ENCODE peak calls at places on chromosomes 1 and 21, in five cellular contexts. One of them, this sample, is unnamed.

GRCh38 chr1:157819886-157820285 is at the start of gene FCRL1:
- ATAC-seq in K562: no peak
- ATAC-seq in HepG2: no peak
- ATAC-seq in GM12878: no peak
- ATAC-seq in upper lobe of left lung: peak; percentile 17
- ATAC-seq in this sample: no peak

GRCh38 chr1:23098463-23099170 is 70.0 kb downstream of the LUZP1 start:
- ATAC-seq in K562: peak; percentile 85
- ATAC-seq in upper lobe of left lung: peak; percentile 81
- ATAC-seq in HepG2: peak; percentile 55
- ATAC-seq in GM12878: peak; percentile 78
- ATAC-seq in this sample: peak; percentile 53

GRCh38 chr1:158371188-158371953 is 17.7 kb downstream of the CD1E start:
- ATAC-seq in K562: no peak
- ATAC-seq in GM12878: peak; percentile 98
- ATAC-seq in HepG2: no peak
- ATAC-seq in upper lobe of left lung: no peak
- ATAC-seq in this sample: no peak

GRCh38 chr1:58133562-58133961 is 413.0 kb downstream of the OMA1 start:
- ATAC-seq in K562: no peak
- ATAC-seq in HepG2: no peak
- ATAC-seq in GM12878: no peak
- ATAC-seq in upper lobe of left lung: no peak
- ATAC-seq in this sample: no peak

GRCh38 chr1:86774305-86775304 is 70.2 kb downstream of the SH3GLB1 start:
- ATAC-seq in GM12878: peak; percentile 98
- ATAC-seq in K562: peak; percentile 83
- ATAC-seq in HepG2: peak; percentile 90
- ATAC-seq in upper lobe of left lung: peak; percentile 88
- ATAC-seq in this sample: peak; percentile 74

GRCh38 chr1:100397681-100398080 is 45.4 kb downstream of the CDC14A start:
- ATAC-seq in HepG2: no peak
- ATAC-seq in K562: peak; percentile 18
- ATAC-seq in upper lobe of left lung: no peak
- ATAC-seq in GM12878: no peak
- ATAC-seq in this sample: no peak

GRCh38 chr1:206082831-206083695 is 30.1 kb downstream of the RHEX start:
- ATAC-seq in HepG2: no peak
- ATAC-seq in upper lobe of left lung: no peak
- ATAC-seq in K562: no peak
- ATAC-seq in GM12878: no peak
- ATAC-seq in this sample: no peak

GRCh38 chr1:181161170-181161870 is 72.8 kb downstream of the IER5 start:
- ATAC-seq in HepG2: no peak
- ATAC-seq in K562: no peak
- ATAC-seq in GM12878: no peak
- ATAC-seq in upper lobe of left lung: peak; percentile 13
- ATAC-seq in this sample: no peak

GRCh38 chr1:164771568-164772350 is 212.8 kb downstream of the PBX1 start:
- ATAC-seq in upper lobe of left lung: peak; percentile 68
- ATAC-seq in HepG2: no peak
- ATAC-seq in K562: peak; percentile 6
- ATAC-seq in GM12878: no peak
- ATAC-seq in this sample: peak; percentile 49

GRCh38 chr1:180675586-180675985 is 43.8 kb downstream of the XPR1 start:
- ATAC-seq in HepG2: peak; percentile 36
- ATAC-seq in GM12878: no peak
- ATAC-seq in K562: no peak
- ATAC-seq in upper lobe of left lung: no peak
- ATAC-seq in this sample: no peak

GRCh38 chr1:42319128-42319851 is 15.7 kb downstream of the FOXJ3 start:
- ATAC-seq in K562: peak; percentile 10
- ATAC-seq in HepG2: no peak
- ATAC-seq in upper lobe of left lung: no peak
- ATAC-seq in GM12878: no peak
- ATAC-seq in this sample: no peak

GRCh38 chr1:115365738-115366137 is 27.7 kb upstream of the NGF start:
- ATAC-seq in GM12878: no peak
- ATAC-seq in HepG2: no peak
- ATAC-seq in K562: no peak
- ATAC-seq in upper lobe of left lung: no peak
- ATAC-seq in this sample: peak; percentile 54

GRCh38 chr1:31984419-31985347 is 29.0 kb upstream of the KHDRBS1 start:
- ATAC-seq in HepG2: no peak
- ATAC-seq in GM12878: peak; percentile 40
- ATAC-seq in K562: peak; percentile 13
- ATAC-seq in upper lobe of left lung: no peak
- ATAC-seq in this sample: no peak

GRCh38 chr1:116268211-116268610 is 104.8 kb upstream of the ATP1A1 start:
- ATAC-seq in upper lobe of left lung: no peak
- ATAC-seq in HepG2: no peak
- ATAC-seq in GM12878: peak; percentile 52
- ATAC-seq in K562: no peak
- ATAC-seq in this sample: no peak

GRCh38 chr1:19370453-19371170 is 58.5 kb downstream of the SLC66A1 start:
- ATAC-seq in GM12878: no peak
- ATAC-seq in upper lobe of left lung: peak; percentile 39
- ATAC-seq in K562: no peak
- ATAC-seq in HepG2: no peak
- ATAC-seq in this sample: no peak

GRCh38 chr21:33775100-33775828 is 133.0 kb downstream of the ITSN1 start:
- ATAC-seq in K562: no peak
- ATAC-seq in GM12878: no peak
- ATAC-seq in HepG2: no peak
- ATAC-seq in upper lobe of left lung: no peak
- ATAC-seq in this sample: no peak

GRCh38 chr1:18217398-18218043 is 109.9 kb downstream of the IGSF21 start:
- ATAC-seq in K562: peak; percentile 77
- ATAC-seq in GM12878: peak; percentile 67
- ATAC-seq in HepG2: peak; percentile 38
- ATAC-seq in upper lobe of left lung: peak; percentile 41
- ATAC-seq in this sample: no peak

DNA sequence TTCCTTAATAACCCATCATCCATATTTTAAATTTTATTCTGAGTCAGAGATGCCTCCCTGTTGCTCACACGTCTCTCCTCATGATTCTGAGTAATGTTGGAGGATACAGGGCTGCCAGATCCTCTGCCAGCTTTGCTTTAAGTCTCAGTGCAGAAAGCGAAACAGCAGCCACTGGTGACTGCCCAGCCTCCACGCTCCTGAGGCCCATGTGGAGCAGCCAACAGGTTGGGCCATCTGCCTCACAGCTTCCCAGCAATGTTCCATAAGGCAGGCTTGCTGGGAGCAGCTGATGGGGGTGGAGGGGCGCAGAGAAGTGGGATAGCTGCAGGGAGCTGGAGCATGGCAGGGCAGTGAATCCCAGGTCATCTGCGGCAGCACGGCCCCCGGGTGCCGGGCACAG is 104.2 kb downstream of the IGSF21 start:
- ATAC-seq in HepG2: no peak
- ATAC-seq in upper lobe of left lung: no peak
- ATAC-seq in GM12878: no peak
- ATAC-seq in K562: no peak
- ATAC-seq in this sample: no peak
- H3K27me3 ChIP-seq in HepG2: peaks cover 1% of the 10 kb centered on the region
- H3K27me3 ChIP-seq in upper lobe of left lung: no peaks in the 10 kb centered on the region
- H3K27me3 ChIP-seq in GM12878: peaks cover 1% of the 10 kb centered on the region
- H3K27me3 ChIP-seq in K562: no peaks in the 10 kb centered on the region
- H3K27me3 ChIP-seq in this sample: peaks cover 35% of the 10 kb centered on the region

GRCh38 chr1:200535605-200536004 is 84.9 kb downstream of the KIF14 start:
- ATAC-seq in GM12878: peak; percentile 97
- ATAC-seq in K562: peak; percentile 72
- ATAC-seq in HepG2: peak; percentile 75
- ATAC-seq in upper lobe of left lung: no peak
- ATAC-seq in this sample: no peak
- TF ChIP-seq CTCF in GM12878: peak; percentile 46
- TF ChIP-seq CTCF in K562: peak; percentile 49
- TF ChIP-seq CTCF in HepG2: peak; percentile 27
- TF ChIP-seq CTCF in upper lobe of left lung: no peak
- TF ChIP-seq CTCF in this sample: no peak

DNA sequence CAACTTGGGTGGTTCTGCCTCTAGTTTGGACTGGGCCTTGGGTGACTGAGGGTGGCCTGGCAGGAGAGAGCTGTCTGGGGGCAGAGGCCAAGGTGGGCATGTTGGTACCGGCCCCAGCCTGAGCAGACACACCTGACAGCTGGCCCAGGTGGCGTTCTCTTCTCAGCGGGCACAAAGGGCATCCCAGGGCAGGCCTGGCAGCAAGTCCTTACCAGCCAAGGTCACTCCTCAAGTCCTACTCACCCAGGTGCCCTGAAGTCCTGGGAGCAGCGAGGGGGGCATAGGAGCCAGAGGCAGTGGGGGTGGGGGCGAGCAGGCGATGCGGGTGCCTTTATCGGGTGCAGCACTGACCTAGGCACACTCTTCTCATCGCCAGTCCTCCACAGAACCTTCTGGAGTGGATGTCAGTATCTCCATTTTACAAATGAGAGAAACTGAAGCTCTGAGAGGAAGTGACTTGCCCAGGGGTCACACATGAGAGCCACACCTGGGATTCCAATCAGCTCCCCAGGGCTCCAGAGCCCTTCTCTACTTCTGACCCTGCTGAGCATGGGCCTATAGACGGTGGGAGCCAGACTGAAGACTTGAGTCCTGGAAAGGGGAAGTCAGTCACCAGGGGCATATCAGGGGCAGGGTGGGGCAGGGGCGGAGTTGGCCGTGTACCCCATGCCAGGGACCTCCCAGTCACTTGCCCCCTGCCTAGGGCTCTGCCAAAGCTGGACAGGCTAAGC is 589 bp upstream of the SLC25A34 start:
- ATAC-seq in GM12878: peak; percentile 9
- ATAC-seq in upper lobe of left lung: no peak
- ATAC-seq in K562: no peak
- ATAC-seq in HepG2: peak; percentile 2
- ATAC-seq in this sample: peak; percentile 4
- TF ChIP-seq EP300 in GM12878: no peak
- TF ChIP-seq EP300 in upper lobe of left lung: no peak
- TF ChIP-seq EP300 in K562: no peak
- TF ChIP-seq EP300 in HepG2: no peak
- TF ChIP-seq EP300 in this sample: no peak

GRCh38 chr1:34868230-34869049 is 8.9 kb upstream of the SMIM12 start:
- ATAC-seq in GM12878: no peak
- ATAC-seq in upper lobe of left lung: no peak
- ATAC-seq in HepG2: peak; percentile 37
- ATAC-seq in K562: peak; percentile 17
- ATAC-seq in this sample: no peak
- H3K27me3 ChIP-seq in GM12878: no peaks in the 10 kb centered on the region
- H3K27me3 ChIP-seq in upper lobe of left lung: peaks cover 3% of the 10 kb centered on the region
- H3K27me3 ChIP-seq in HepG2: peaks cover 1% of the 10 kb centered on the region
- H3K27me3 ChIP-seq in K562: peaks cover 59% of the 10 kb centered on the region
- H3K27me3 ChIP-seq in this sample: peaks cover 20% of the 10 kb centered on the region

GRCh38 chr1:52364235-52364839 is 1.7 kb downstream of the CC2D1B start:
- ATAC-seq in K562: no peak
- ATAC-seq in upper lobe of left lung: no peak
- ATAC-seq in GM12878: no peak
- ATAC-seq in HepG2: no peak
- ATAC-seq in this sample: no peak
- TF ChIP-seq CTCF in K562: no peak
- TF ChIP-seq CTCF in upper lobe of left lung: no peak
- TF ChIP-seq CTCF in GM12878: peak; percentile 12
- TF ChIP-seq CTCF in HepG2: no peak
- TF ChIP-seq CTCF in this sample: no peak

DNA sequence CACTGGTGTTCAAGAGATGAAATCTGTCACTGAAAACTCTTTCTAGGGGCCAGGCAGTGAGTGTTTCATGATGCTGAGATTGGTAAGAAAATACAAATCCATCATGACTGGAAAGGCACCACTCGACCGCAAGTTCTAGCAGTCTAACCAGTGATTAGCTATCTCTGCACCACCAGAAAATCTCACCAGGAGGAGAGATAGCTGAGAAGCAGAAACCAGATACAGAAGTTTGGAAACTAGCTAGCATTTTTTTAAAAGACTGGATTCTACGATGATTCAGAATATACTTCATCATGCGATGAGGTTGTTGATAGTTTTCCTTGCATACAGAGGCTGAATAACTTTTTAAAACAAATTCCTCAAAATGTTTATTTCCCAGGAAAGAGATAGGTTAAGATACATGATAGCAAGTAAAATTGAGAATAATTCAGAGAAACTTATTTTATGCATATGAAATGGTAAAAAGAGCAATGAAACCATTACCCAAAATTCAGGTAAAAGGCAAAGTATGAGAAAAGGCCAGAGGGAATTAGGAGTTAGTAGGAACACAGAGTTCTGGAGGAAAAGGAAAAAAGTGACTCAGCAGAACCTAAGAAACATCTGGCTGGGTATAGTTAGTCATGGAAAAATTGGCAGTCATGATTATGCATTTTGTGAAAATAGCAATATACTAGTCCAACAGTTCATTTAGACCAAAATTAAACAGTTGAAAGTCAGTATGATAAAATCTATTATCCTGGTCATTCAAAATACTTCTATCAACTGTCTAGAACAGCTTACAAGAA is 3.3 kb upstream of the F3 start:
- ATAC-seq in K562: no peak
- ATAC-seq in upper lobe of left lung: no peak
- ATAC-seq in GM12878: no peak
- ATAC-seq in HepG2: no peak
- ATAC-seq in this sample: peak; percentile 42
- TF ChIP-seq EP300 in K562: no peak
- TF ChIP-seq EP300 in upper lobe of left lung: no peak
- TF ChIP-seq EP300 in GM12878: no peak
- TF ChIP-seq EP300 in HepG2: no peak
- TF ChIP-seq EP300 in this sample: no peak

DNA sequence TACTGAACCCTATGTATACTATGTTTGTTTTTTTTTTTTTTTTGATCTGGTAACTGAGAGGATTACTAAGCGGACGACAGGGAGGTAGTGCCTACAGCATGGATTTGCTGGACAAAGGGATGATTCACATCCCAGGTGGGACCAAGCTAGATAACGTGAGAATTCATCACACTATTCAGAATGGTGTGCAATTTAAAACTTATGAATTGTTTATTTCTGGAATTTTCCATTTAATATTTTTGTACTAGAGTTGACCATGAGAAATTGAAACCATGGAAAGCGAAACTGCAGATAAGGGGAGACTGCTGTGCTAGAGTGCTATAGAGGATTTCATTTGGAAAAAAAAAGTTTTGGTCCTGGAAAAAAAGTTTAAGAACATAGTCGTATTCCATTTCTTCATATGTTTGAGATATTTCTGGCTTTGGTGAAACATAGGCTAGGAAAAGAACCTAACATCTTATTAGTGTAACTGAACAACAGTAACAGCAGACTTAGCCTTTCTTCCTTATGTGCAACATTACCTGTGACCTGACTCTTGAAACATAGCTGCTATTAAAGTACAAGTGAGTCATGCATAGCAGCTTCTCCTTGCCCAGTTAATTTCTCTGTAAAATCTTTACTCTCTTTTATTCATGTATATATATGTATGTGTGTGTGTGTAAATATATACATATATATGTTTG is 202.5 kb downstream of the FGGY start:
- ATAC-seq in HepG2: peak; percentile 32
- ATAC-seq in upper lobe of left lung: peak; percentile 40
- ATAC-seq in GM12878: no peak
- ATAC-seq in K562: no peak
- ATAC-seq in this sample: no peak
- H3K27me3 ChIP-seq in HepG2: no peaks in the 10 kb centered on the region
- H3K27me3 ChIP-seq in upper lobe of left lung: no peaks in the 10 kb centered on the region
- H3K27me3 ChIP-seq in GM12878: no peaks in the 10 kb centered on the region
- H3K27me3 ChIP-seq in K562: no peaks in the 10 kb centered on the region
- H3K27me3 ChIP-seq in this sample: no peaks in the 10 kb centered on the region

This sample was measured in gastroesophageal sphincter.